ENCODE peak calls at places on chromosomes 4 and X, in four cellular contexts. P, N, S and C are unnamed samples.

GRCh38 chrX:74534569-74535038 is 79.8 kb downstream of the RLIM start:
- DNase-seq in P (peak), N (no peak), S (no peak), C (peak)

GRCh38 chrX:29662759-29663503 is 552.4 kb upstream of the MAGEB2 start:
- DNase-seq in P (peak), N (no peak), S (no peak), C (peak)

GRCh38 chr4:117664706-117665444 is 369.4 kb upstream of the NDST3 start:
- DNase-seq in P (no peak), N (no peak), S (no peak), C (no peak)

GRCh38 chr4:4519296-4519898 is 22.5 kb downstream of the STX18 start:
- DNase-seq in P (peak), N (peak), S (no peak), C (no peak)

GRCh38 chrX:10579018-10579752 is 41.2 kb downstream of the MID1 start:
- DNase-seq in P (peak), N (no peak), S (no peak), C (peak)

GRCh38 chr4:99610605-99611172 is 36.1 kb downstream of the MTTP start:
- DNase-seq in P (peak), N (no peak), S (no peak), C (peak)

GRCh38 chr4:126799471-126799870 is 833.3 kb upstream of the INTU start:
- DNase-seq in P (peak), N (no peak), S (no peak), C (peak)

GRCh38 chr4:27318740-27319139 is 458.1 kb downstream of the STIM2 start:
- DNase-seq in P (peak), N (peak), S (no peak), C (peak)

GRCh38 chrX:150352114-150352513 is 11.0 kb upstream of the MAMLD1 start:
- DNase-seq in P (no peak), N (no peak), S (no peak), C (peak)

GRCh38 chr4:2332976-2333319 is 71.0 kb upstream of the MXD4 start:
- DNase-seq in P (no peak), N (no peak), S (no peak), C (no peak)

GRCh38 chr4:2331519-2332200 is 69.8 kb upstream of the MXD4 start:
- DNase-seq in P (no peak), N (no peak), S (no peak), C (no peak)

GRCh38 chr4:2332201-2332975 is 70.5 kb upstream of the MXD4 start:
- DNase-seq in P (no peak), N (no peak), S (no peak), C (no peak)

GRCh38 chr4:2331043-2331420 is 69.1 kb upstream of the MXD4 start:
- DNase-seq in P (no peak), N (no peak), S (no peak), C (no peak)

GRCh38 chr4:2330119-2331042 is 68.5 kb upstream of the MXD4 start:
- DNase-seq in P (peak), N (no peak), S (no peak), C (peak)
- TF ChIP-seq CTCF in P (peak), N (no peak), S (no peak), C (no peak)

DNA sequence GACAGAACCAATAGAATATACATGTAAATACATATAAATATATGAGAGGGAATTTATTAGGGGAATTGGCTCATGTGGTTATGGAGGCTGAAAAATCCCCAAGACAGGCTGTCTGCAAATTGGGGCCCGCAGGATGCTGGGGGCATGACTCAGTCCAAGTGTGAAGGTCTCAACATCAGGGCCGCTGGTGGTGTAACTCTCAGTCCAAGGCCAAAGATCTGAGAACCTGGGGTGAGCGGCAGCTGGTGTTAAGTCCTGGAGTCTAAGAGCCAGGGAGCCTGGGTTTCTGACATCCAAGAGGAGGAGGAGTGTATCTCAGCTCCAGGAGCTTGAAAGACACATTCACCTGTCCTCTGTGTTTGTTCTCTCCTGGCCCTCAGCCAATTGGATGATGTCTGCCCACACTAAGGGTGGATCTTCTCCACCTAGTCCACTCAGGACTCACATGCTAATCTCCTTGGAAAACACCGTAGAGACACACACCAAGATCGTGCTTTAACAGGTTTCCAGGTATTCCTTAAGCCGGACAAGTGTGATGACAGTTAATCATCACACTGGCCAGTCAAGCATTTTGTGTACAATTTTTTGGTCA is 28.9 kb downstream of the TIGD2 start:
- DNase-seq in P (no peak), N (no peak), S (no peak), C (no peak)
- H3K4me3 ChIP-seq in P (no peak), N (no peak), S (no peak), C (no peak)

DNA sequence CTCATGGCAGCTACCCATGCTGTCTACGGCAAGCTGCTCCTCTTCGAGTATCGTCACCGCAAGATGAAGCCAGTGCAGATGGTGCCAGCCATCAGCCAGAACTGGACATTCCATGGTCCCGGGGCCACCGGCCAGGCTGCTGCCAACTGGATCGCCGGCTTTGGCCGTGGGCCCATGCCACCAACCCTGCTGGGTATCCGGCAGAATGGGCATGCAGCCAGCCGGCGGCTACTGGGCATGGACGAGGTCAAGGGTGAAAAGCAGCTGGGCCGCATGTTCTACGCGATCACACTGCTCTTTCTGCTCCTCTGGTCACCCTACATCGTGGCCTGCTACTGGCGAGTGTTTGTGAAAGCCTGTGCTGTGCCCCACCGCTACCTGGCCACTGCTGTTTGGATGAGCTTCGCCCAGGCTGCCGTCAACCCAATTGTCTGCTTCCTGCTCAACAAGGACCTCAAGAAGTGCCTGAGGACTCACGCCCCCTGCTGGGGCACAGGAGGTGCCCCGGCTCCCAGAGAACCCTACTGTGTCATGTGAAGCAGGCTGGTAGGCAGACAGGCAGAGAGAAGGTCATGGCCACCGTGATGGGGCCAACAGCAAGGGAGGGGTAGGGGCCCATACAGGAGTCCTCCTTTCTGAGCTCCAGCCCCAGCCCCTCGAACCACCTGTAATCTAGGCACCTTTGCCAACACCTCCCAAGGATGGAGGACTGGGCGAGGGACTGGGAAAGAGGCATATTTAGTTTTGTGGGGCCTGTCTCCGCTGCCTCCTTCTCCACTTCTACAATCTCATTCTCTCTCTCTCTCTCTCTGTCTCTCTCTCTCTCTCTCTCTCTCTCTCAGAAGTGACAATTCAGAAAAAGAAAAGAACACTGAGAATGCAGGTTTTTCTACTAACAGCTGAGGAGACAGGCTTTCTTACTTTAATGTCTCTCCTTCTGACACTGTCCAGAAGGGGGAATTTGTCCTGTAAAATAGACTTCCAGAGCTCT is 4.7 kb upstream of the TSPYL2 start:
- DNase-seq in P (no peak), N (no peak), S (no peak), C (no peak)
- TF ChIP-seq CTCF in P (no peak), N (peak), S (no peak), C (no peak)

GRCh38 chr4:92305148-92305877 is 1.5 kb downstream of the GRID2 start:
- DNase-seq in P (peak), N (no peak), S (peak), C (peak)
- H3K4me3 ChIP-seq in P (peak), N (no peak), S (peak), C (no peak)

GRCh38 chr4:1578968-1579833 is 104.9 kb downstream of the FAM53A start:
- DNase-seq in P (peak), N (peak), S (peak), C (peak)
- TF ChIP-seq CTCF in P (peak), N (peak), S (peak), C (peak)